ENCODE peak calls at places on chromosomes 16 and 17, in four cellular contexts. K, X, F and D are unnamed samples. For H3K36me3 and H3K27me3, the result is how much of the 10 kb centered on the place peaks cover.

GRCh38 chr17:13426991-13427390 is 174.7 kb downstream of the HS3ST3A1 start:
- DNase-seq in K (no peak), F (peak), X (no peak), D (no peak)

GRCh38 chr16:8717892-8718400 is 43.5 kb downstream of the ABAT start:
- DNase-seq in F (no peak), K (no peak), X (no peak), D (no peak)

GRCh38 chr17:48373882-48374281 is 56.1 kb downstream of the SKAP1 start:
- DNase-seq in X (no peak), F (no peak), K (no peak), D (no peak)

GRCh38 chr17:38881600-38882191 is 11.8 kb downstream of the LASP1 start:
- DNase-seq in X (no peak), K (peak), F (no peak), D (no peak)

GRCh38 chr16:15567823-15568222 is 75.1 kb downstream of the MARF1 start:
- DNase-seq in X (no peak), K (no peak), F (no peak), D (no peak)

GRCh38 chr17:7214300-7215135 is 5.1 kb downstream of the DLG4 start:
- DNase-seq in F (peak), X (peak), K (peak), D (peak)

GRCh38 chr16:10743227-10743609 is 424 bp upstream of the NUBP1 start:
- DNase-seq in K (no peak), X (no peak), F (no peak), D (no peak)

GRCh38 chr16:54118846-54119245 is 167.7 kb downstream of the IRX3 start:
- DNase-seq in K (no peak), X (no peak), F (no peak), D (no peak)

GRCh38 chr17:32136856-32137255 is 5.4 kb upstream of the RHOT1 start:
- DNase-seq in K (no peak), F (no peak), X (no peak), D (no peak)

GRCh38 chr16:85246973-85247372 is 134.7 kb upstream of the CIBAR2 start:
- DNase-seq in X (no peak), F (no peak), K (no peak), D (no peak)

GRCh38 chr17:9811537-9811936 is 10.3 kb downstream of the GSG1L2 start:
- DNase-seq in K (no peak), X (no peak), F (no peak), D (no peak)

GRCh38 chr17:17236295-17237025 is 508 bp downstream of the FLCN start:
- DNase-seq in F (no peak), K (no peak), X (no peak), D (no peak)

GRCh38 chr17:17514993-17515920 is 19.1 kb upstream of the RASD1 start:
- DNase-seq in F (no peak), X (no peak), K (no peak), D (peak)

GRCh38 chr17:9959377-9959981 is 54.4 kb upstream of the RCVRN start:
- DNase-seq in X (peak), F (no peak), K (peak), D (peak)

GRCh38 chr16:19704321-19705130 is 13.5 kb downstream of the KNOP1 start:
- DNase-seq in F (no peak), X (no peak), K (no peak), D (no peak)

GRCh38 chr16:87310610-87311009 is 6.6 kb downstream of the C16orf95 start:
- DNase-seq in K (no peak), F (no peak), X (no peak), D (no peak)

GRCh38 chr16:86929149-86929871 is 351.0 kb downstream of the FOXL1 start:
- DNase-seq in F (no peak), K (no peak), X (no peak), D (peak)

GRCh38 chr17:83203472-83204221 is 124.2 kb downstream of the METRNL start:
- DNase-seq in X (no peak), K (peak), F (no peak), D (no peak)

DNA sequence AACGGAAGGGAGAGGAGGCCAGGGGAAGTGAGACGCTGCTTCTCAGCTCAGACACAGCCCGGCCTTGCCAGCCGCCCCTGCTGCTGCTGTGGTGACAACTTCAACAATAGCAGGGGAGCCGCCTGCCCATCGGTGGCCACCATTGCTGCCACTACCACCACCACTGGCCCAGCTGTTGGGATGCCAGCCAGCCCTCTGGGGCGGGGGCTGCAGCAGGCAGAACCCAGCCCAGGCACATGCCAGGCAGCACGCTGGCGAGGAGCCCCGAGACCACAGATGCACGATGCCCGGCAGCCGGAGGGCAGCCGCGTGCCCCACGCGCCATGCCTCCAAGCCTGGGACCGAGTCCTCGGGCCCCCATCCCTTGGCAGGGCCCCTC is 7.3 kb downstream of the DOK4 start:
- DNase-seq in X (no peak), K (no peak), F (no peak), D (no peak)
- H3K4me3 ChIP-seq in X (no peak), K (peak), F (peak), D (peak)

GRCh38 chr17:78184868-78185267 is 2.0 kb downstream of the TK1 start:
- DNase-seq in X (no peak), K (no peak), F (no peak), D (no peak)
- H3K36me3 ChIP-seq in X (under half), K (under half), F (under half), D (under half)

GRCh38 chr17:45867702-45868101 is 23.0 kb downstream of the SPPL2C start:
- DNase-seq in F (no peak), X (no peak), K (no peak), D (peak)
- H3K27me3 ChIP-seq in F (under half), X (under half), K (under half), D (under half)

DNA sequence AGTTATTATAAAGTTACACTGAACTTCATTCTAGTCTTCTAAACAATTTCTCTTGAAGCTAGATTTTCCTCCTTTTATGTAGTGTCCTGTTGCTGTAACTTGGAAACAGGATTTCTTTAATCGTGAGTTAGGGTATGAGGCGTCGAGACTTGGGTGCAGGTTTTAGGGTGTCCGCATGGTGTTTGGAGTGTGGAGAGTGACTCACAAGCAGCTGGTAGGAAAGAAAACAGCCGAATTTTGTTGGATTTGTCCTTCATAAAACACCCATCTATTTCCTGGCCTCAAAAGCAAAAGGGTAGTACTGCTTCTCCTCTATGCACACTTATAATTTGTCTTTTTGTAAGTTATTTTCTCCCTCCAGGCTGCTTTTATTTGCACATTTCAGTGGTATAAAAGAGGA is 1.6 kb downstream of the RPTOR start:
- DNase-seq in X (no peak), F (no peak), K (no peak), D (no peak)
- H3K4me3 ChIP-seq in X (no peak), F (no peak), K (no peak), D (no peak)

GRCh38 chr17:63611354-63611753 is 10.7 kb downstream of the TACO1 start:
- DNase-seq in F (no peak), X (no peak), K (no peak), D (no peak)

GRCh38 chr17:63613663-63614062 is 8.6 kb upstream of the MAP3K3 start:
- DNase-seq in X (no peak), K (no peak), F (no peak), D (no peak)

GRCh38 chr17:63610854-63611253 is 10.2 kb downstream of the TACO1 start:
- DNase-seq in K (no peak), X (no peak), F (no peak), D (no peak)

DNA sequence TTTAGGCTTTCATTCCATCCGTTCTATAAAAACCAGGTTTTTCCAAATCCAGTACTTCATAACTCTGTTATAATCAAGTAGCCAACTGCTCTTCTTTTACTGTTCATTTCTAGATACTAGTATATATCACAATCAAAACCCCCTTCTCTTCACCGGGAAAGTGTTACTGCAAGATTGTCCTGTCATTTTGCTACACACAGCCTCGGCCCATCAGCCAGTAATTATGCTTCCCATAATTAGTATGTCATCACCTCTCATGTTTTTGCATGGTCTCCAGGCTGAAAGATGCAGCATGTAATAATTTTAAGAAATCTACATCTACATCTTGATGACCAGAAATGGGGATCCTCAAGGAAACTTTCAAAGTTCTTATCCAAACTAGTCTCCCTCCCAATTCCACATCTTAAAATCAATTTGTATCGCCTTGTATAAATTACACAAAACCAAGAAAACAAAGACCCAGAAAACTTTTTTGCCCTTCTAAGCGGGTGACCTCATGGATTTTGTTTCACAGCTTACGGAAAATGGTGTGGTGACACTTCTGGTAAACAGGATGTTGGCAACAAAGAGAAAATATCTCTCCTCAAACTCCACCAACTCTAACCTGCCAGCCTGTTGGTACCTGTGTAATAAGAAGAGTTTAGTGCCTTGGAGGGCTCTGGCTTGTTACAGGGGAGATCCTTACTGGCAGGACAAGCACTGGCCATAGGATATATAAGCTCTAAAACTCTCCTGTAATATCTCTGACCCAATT is 9.3 kb downstream of the TACO1 start:
- DNase-seq in F (no peak), K (no peak), X (no peak), D (no peak)
- H3K36me3 ChIP-seq in F (under half), K (under half), X (under half), D (under half)

GRCh38 chr17:79188679-79189078 is 114.1 kb downstream of the ENGASE start:
- DNase-seq in F (no peak), K (no peak), X (no peak), D (no peak)

GRCh38 chr17:79186406-79186805 is 111.8 kb downstream of the ENGASE start:
- DNase-seq in F (no peak), X (no peak), K (no peak), D (no peak)

GRCh38 chr17:79188048-79188447 is 113.4 kb downstream of the ENGASE start:
- DNase-seq in K (no peak), X (no peak), F (no peak), D (peak)

GRCh38 chr17:79185671-79186070 is 111.0 kb downstream of the ENGASE start:
- DNase-seq in F (no peak), K (no peak), X (no peak), D (no peak)

GRCh38 chr17:79187186-79187585 is 112.6 kb downstream of the ENGASE start:
- DNase-seq in K (no peak), F (no peak), X (no peak), D (no peak)
- H3K27me3 ChIP-seq in K (under half), F (under half), X (under half), D (under half)

GRCh38 chr17:42853968-42854790 is 3.2 kb downstream of the AOC3 start:
- DNase-seq in K (no peak), X (no peak), F (no peak), D (no peak)
- H3K4me3 ChIP-seq in K (no peak), X (no peak), F (peak), D (no peak)

GRCh38 chr16:66996324-66996982 is 8.1 kb downstream of the CES4A start:
- DNase-seq in F (no peak), X (no peak), K (no peak), D (no peak)

GRCh38 chr16:66996983-66997358 is 8.6 kb downstream of the CES4A start:
- DNase-seq in X (no peak), K (no peak), F (no peak), D (no peak)

GRCh38 chr16:67001159-67001486 is 12.7 kb downstream of the CES4A start:
- DNase-seq in X (no peak), F (no peak), K (no peak), D (no peak)

GRCh38 chr16:67000384-67001158 is 12.2 kb downstream of the CES4A start:
- DNase-seq in K (peak), X (peak), F (no peak), D (peak)

DNA sequence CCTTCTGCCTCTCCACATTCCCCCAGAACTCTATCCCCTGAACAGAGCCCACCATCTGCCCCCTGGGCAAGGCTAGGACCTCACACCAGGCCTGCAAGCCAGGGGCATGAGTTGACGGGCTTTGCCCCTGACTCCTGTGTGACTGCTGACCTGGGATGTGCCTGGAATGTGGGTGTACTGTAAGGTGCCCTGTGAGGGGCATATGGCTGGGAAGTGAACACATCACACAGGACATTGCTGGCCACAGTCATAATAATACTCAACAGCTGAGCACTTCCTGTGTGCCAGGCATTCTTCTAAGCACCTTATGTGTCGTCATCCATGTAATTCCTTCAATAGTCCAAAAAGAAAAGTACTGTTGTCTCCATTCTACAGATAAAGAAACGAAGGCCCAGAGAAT is 13.3 kb downstream of the CES4A start:
- DNase-seq in X (no peak), F (no peak), K (no peak), D (no peak)
- H3K36me3 ChIP-seq in X (under half), F (under half), K (under half), D (under half)